ENCODE peak calls at places on chromosomes 1 and 21, in eight cellular contexts. R, T, B, C, O, Z, G and K are unnamed samples.

GRCh38 chr1:12113433-12114339 is 50.6 kb downstream of the TNFRSF8 start:
- DNase-seq in R (no peak), T (peak; percentile 48), B (no peak), C (peak; percentile 49), O (no peak), Z (no peak), G (no peak), K (no peak)

GRCh38 chr1:15945011-15945831 is 30.7 kb downstream of the ZBTB17 start:
- DNase-seq in R (no peak), T (no peak), B (no peak), C (no peak), O (no peak), Z (no peak), G (no peak), K (no peak)

GRCh38 chr21:42221581-42222345 is 2.8 kb downstream of the ABCG1 start:
- DNase-seq in R (no peak), T (no peak), B (no peak), C (peak; percentile 74), O (no peak), Z (peak; percentile 43), G (no peak), K (no peak)

GRCh38 chr1:6785318-6785712 is at the start of gene CAMTA1:
- DNase-seq in R (no peak), T (no peak), B (no peak), C (no peak), O (no peak), Z (no peak), G (no peak), K (peak; percentile 99)

GRCh38 chr1:33086384-33086850 is 5.5 kb downstream of the AZIN2 start:
- DNase-seq in R (no peak), T (peak; percentile 76), B (peak; percentile 74), C (peak; percentile 79), O (no peak), Z (peak; percentile 71), G (peak; percentile 80), K (no peak)

GRCh38 chr1:86394416-86394815 is 1.7 kb downstream of the ODF2L start:
- DNase-seq in R (no peak), T (peak; percentile 48), B (no peak), C (peak; percentile 41), O (no peak), Z (no peak), G (no peak), K (no peak)

GRCh38 chr1:84271452-84272273 is 29.8 kb upstream of the SAMD13 start:
- DNase-seq in R (no peak), T (peak; percentile 44), B (no peak), C (no peak), O (no peak), Z (no peak), G (no peak), K (no peak)

GRCh38 chr21:34771512-34772028 is 102.8 kb downstream of the CLIC6 start:
- DNase-seq in R (no peak), T (peak; percentile 65), B (no peak), C (peak; percentile 39), O (no peak), Z (no peak), G (no peak), K (no peak)

GRCh38 chr1:29254346-29254745 is 18.0 kb downstream of the PTPRU start:
- DNase-seq in R (no peak), T (no peak), B (no peak), C (peak; percentile 32), O (no peak), Z (no peak), G (no peak), K (no peak)

GRCh38 chr1:170659404-170660035 is 4.4 kb upstream of the PRRX1 start:
- DNase-seq in R (no peak), T (no peak), B (no peak), C (no peak), O (no peak), Z (no peak), G (no peak), K (no peak)

GRCh38 chr1:115640384-115640783 is 1.4 kb upstream of the VANGL1 start:
- DNase-seq in R (no peak), T (no peak), B (no peak), C (no peak), O (no peak), Z (no peak), G (no peak), K (no peak)

GRCh38 chr1:238027366-238027765 is 136.6 kb upstream of the ZP4 start:
- DNase-seq in R (no peak), T (no peak), B (no peak), C (no peak), O (no peak), Z (no peak), G (no peak), K (no peak)

GRCh38 chr1:213327318-213327667 is 276.3 kb downstream of the RPS6KC1 start:
- DNase-seq in R (no peak), T (peak; percentile 91), B (peak; percentile 29), C (peak; percentile 75), O (peak; percentile 53), Z (no peak), G (no peak), K (no peak)

GRCh38 chr1:229205854-229206253 is 65.1 kb upstream of the RAB4A start:
- DNase-seq in R (no peak), T (no peak), B (no peak), C (no peak), O (no peak), Z (no peak), G (peak; percentile 32), K (no peak)